ENCODE peak calls at places on chromosomes 12 and 14, in seven cellular contexts. J, T, B, U, N, K and R are unnamed samples. For H3K27me3, the result is how much of the 10 kb centered on the place peaks cover.

GRCh38 chr12:104643921-104644669 is 187.3 kb downstream of the CHST11 start:
- DNase-seq in T (peak), U (no peak), B (no peak), N (no peak), K (peak), J (no peak), R (no peak)

GRCh38 chr12:21336656-21337055 is 1.9 kb upstream of the SLCO1A2 start:
- DNase-seq in N (peak), J (no peak), U (no peak), T (no peak), B (no peak), K (no peak), R (no peak)

GRCh38 chr14:22291406-22291805 is 297.6 kb downstream of the DAD1 start:
- DNase-seq in K (no peak), N (no peak), B (no peak), T (no peak), J (no peak), U (no peak), R (no peak)

GRCh38 chr12:41345071-41345470 is 157.0 kb downstream of the PDZRN4 start:
- DNase-seq in K (no peak), N (no peak), J (no peak), T (no peak), B (no peak), U (no peak), R (no peak)

GRCh38 chr12:81942588-81942987 is 183.4 kb upstream of the PPFIA2 start:
- DNase-seq in N (no peak), B (no peak), U (no peak), J (no peak), K (no peak), T (peak), R (no peak)

GRCh38 chr12:19893514-19893913 is 454.2 kb downstream of the AEBP2 start:
- DNase-seq in J (no peak), T (no peak), K (no peak), B (peak), U (no peak), N (no peak), R (no peak)

GRCh38 chr12:42140901-42141300 is 3.8 kb downstream of the GXYLT1 start:
- DNase-seq in N (peak), K (no peak), B (no peak), U (no peak), T (no peak), J (no peak), R (no peak)

GRCh38 chr12:75889214-75889613 is 142.4 kb downstream of the PHLDA1 start:
- DNase-seq in U (no peak), T (no peak), K (no peak), B (no peak), N (no peak), J (no peak), R (no peak)

GRCh38 chr12:24233519-24234246 is 284.2 kb upstream of the SOX5 start:
- DNase-seq in U (no peak), B (no peak), K (no peak), J (no peak), N (no peak), T (no peak), R (no peak)

GRCh38 chr14:60250318-60251035 is 1.5 kb downstream of the PPM1A start:
- DNase-seq in K (peak), T (no peak), J (no peak), B (peak), N (peak), U (no peak), R (no peak)

GRCh38 chr14:68925373-68925772 is 53.7 kb downstream of the ACTN1 start:
- DNase-seq in K (no peak), J (no peak), N (no peak), U (no peak), T (no peak), B (no peak), R (no peak)

GRCh38 chr12:85831327-85831990 is 4.8 kb downstream of the RASSF9 start:
- DNase-seq in B (no peak), N (no peak), J (no peak), K (no peak), U (no peak), T (no peak), R (no peak)

GRCh38 chr12:82874935-82875334 is 188.2 kb downstream of the TMTC2 start:
- DNase-seq in T (no peak), K (no peak), B (no peak), J (no peak), N (no peak), U (no peak), R (no peak)

GRCh38 chr14:53356361-53357150 is 203.4 kb upstream of the DDHD1 start:
- DNase-seq in J (no peak), T (no peak), B (no peak), U (no peak), K (no peak), N (no peak), R (no peak)

GRCh38 chr14:30990766-30991165 is 34.7 kb upstream of the AP4S1 start:
- DNase-seq in N (no peak), J (no peak), U (no peak), T (no peak), K (no peak), B (no peak), R (no peak)

GRCh38 chr12:78181544-78182162 is 351.0 kb downstream of the NAV3 start:
- DNase-seq in J (no peak), B (no peak), N (peak), K (peak), U (no peak), T (no peak), R (peak)

GRCh38 chr12:16880864-16881285 is 274.9 kb upstream of the LMO3 start:
- DNase-seq in N (no peak), K (peak), B (no peak), T (no peak), U (peak), J (no peak), R (no peak)

GRCh38 chr14:36768638-36769337 is 107.1 kb downstream of the PAX9 start:
- DNase-seq in N (no peak), B (no peak), T (no peak), J (no peak), K (no peak), U (no peak), R (no peak)

GRCh38 chr14:61476105-61476736 is 154.8 kb downstream of the PRKCH start:
- DNase-seq in K (no peak), N (no peak), B (no peak), T (no peak), U (no peak), J (no peak), R (no peak)

GRCh38 chr14:51776102-51776894 is 84.1 kb upstream of the GNG2 start:
- DNase-seq in U (peak), K (peak), B (peak), N (peak), T (no peak), J (peak), R (peak)

GRCh38 chr12:117380083-117380482 is 18.7 kb upstream of the NOS1 start:
- DNase-seq in N (no peak), T (no peak), B (no peak), U (no peak), K (no peak), J (no peak), R (no peak)

GRCh38 chr12:43208627-43209026 is 343.4 kb downstream of the ADAMTS20 start:
- DNase-seq in J (no peak), B (no peak), K (no peak), U (no peak), N (peak), T (no peak), R (no peak)

GRCh38 chr12:113186666-113187325 is 1.3 kb downstream of the RITA1 start:
- DNase-seq in J (no peak), T (no peak), B (no peak), K (no peak), N (no peak), U (no peak), R (no peak)

GRCh38 chr12:21911832-21912231 is 29.4 kb downstream of the ABCC9 start:
- DNase-seq in K (no peak), B (no peak), T (no peak), U (no peak), J (no peak), N (no peak), R (no peak)

GRCh38 chr12:67943295-67943892 is 45.9 kb upstream of the IFNG-AS1 start:
- DNase-seq in B (peak), J (peak), U (peak), K (peak), T (peak), N (peak), R (peak)

GRCh38 chr14:100988411-100988900 is 84.9 kb upstream of the RTL1 start:
- DNase-seq in B (peak), N (peak), K (no peak), J (no peak), U (no peak), T (peak), R (no peak)

GRCh38 chr14:69101331-69101826 is 51.5 kb downstream of the DCAF5 start:
- DNase-seq in B (peak), N (no peak), K (peak), J (peak), U (no peak), T (no peak), R (no peak)

GRCh38 chr12:124501080-124501642 is 66.3 kb downstream of the NCOR2 start:
- DNase-seq in U (peak), B (no peak), J (no peak), T (no peak), N (no peak), K (no peak), R (no peak)

GRCh38 chr12:54750-55535 is 11.6 kb upstream of the IQSEC3 start:
- DNase-seq in J (peak), B (no peak), N (no peak), K (no peak), T (no peak), U (no peak), R (no peak)

GRCh38 chr12:75489613-75490210 is 9.2 kb downstream of the GLIPR1 start:
- DNase-seq in B (peak), J (no peak), N (no peak), U (no peak), T (no peak), K (no peak), R (no peak)

GRCh38 chr12:9273276-9273675 is 65.1 kb upstream of the PZP start:
- DNase-seq in B (no peak), J (no peak), U (no peak), N (no peak), K (no peak), T (no peak), R (no peak)

GRCh38 chr14:105029402-105029801 is 8.5 kb upstream of the CDCA4 start:
- DNase-seq in U (no peak), N (no peak), K (peak), T (no peak), B (no peak), J (no peak), R (no peak)

GRCh38 chr12:79055926-79056674 is 191.5 kb downstream of the SYT1 start:
- DNase-seq in U (no peak), T (no peak), K (no peak), B (peak), J (no peak), N (no peak), R (no peak)

GRCh38 chr12:9707864-9708808 is 24.8 kb downstream of the CLECL1 start:
- DNase-seq in B (peak), N (peak), J (peak), U (peak), T (no peak), K (peak), R (peak)

GRCh38 chr14:101373690-101374295 is 187.5 kb upstream of the DIO3 start:
- DNase-seq in J (no peak), B (no peak), T (no peak), U (no peak), N (no peak), K (no peak), R (no peak)

GRCh38 chr14:65243766-65244442 is 141.6 kb upstream of the MAX start:
- DNase-seq in B (no peak), N (peak), T (no peak), K (no peak), U (no peak), J (peak), R (no peak)

GRCh38 chr14:68191567-68192321 is 372.2 kb downstream of the RAD51B start:
- DNase-seq in T (no peak), J (no peak), N (peak), K (no peak), U (no peak), B (peak), R (no peak)

GRCh38 chr12:122834921-122835692 is at the start of gene HIP1R:
- DNase-seq in T (no peak), B (peak), U (peak), K (peak), J (peak), N (no peak), R (no peak)

GRCh38 chr12:101407438-101408345 is at the start of gene ARL1:
- DNase-seq in U (peak), K (peak), T (peak), J (peak), N (peak), B (peak), R (peak)

GRCh38 chr12:101407054-101407437 is 526 bp downstream of the ARL1 start:
- DNase-seq in B (no peak), U (no peak), T (no peak), N (peak), J (no peak), K (no peak), R (no peak)
- TF ChIP-seq YY1 in B (no peak), U (no peak), T (no peak), N (no peak), J (no peak), K (no peak), R (no peak)

DNA sequence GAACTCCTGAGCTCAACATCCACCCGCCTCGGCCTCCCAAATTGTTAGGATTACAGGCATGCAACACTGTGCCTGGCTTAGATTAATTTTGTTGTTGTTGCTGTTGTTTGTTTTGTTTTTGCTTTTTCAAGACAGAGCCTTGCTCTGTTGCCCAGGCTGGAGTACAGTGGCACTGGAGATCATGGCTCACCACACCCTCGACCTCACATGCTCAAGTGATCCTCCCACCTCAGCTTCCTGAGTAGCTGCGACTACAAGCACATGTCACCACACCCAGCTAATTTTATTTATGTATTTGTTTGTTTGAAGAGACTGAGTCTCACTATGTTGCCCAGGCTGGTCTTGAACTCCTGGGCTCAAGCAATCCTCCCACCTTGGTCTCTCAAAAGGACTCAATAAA is 26.7 kb downstream of the CRY1 start:
- DNase-seq in K (no peak), T (no peak), U (no peak), N (no peak), J (no peak), B (no peak), R (no peak)
- H3K27me3 ChIP-seq in K (under half), T (under half), U (under half), N (under half), J (under half), B (under half), R (under half)

DNA sequence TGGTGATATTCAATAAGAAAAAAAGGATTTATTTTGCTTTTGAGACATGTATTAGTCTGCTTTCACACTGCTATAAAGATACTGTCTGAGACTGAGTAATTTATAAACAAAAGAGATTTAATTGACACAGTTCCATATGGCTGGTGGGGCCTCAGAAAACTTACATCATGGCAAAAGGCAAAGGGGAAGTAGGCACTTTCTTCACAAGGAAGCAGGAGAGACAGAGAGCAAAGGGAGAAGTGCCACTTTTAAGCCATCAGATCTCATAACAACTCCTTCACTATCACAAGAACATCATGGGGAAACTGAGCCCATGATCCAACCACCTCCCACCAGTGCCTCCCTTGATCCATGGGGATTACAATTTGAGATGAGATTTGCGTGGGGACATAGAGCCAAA is 43.9 kb downstream of the BHLHE41 start:
- DNase-seq in K (no peak), J (no peak), B (no peak), U (no peak), N (no peak), T (no peak), R (no peak)
- TF ChIP-seq YY1 in K (no peak), J (no peak), B (no peak), U (no peak), N (no peak), T (no peak), R (no peak)

GRCh38 chr12:57629897-57630471 is 3.0 kb downstream of the B4GALNT1 start:
- DNase-seq in U (no peak), B (no peak), J (no peak), K (peak), T (no peak), N (no peak), R (no peak)

GRCh38 chr12:57631566-57632368 is 1.2 kb downstream of the B4GALNT1 start:
- DNase-seq in J (no peak), N (no peak), B (no peak), U (peak), T (no peak), K (peak), R (no peak)

GRCh38 chr12:57630891-57631433 is 2.0 kb downstream of the B4GALNT1 start:
- DNase-seq in K (peak), B (no peak), T (no peak), J (no peak), N (no peak), U (no peak), R (no peak)

GRCh38 chr12:57632898-57633825 is at the start of gene B4GALNT1:
- DNase-seq in U (no peak), B (peak), J (peak), T (no peak), N (no peak), K (peak), R (peak)

DNA sequence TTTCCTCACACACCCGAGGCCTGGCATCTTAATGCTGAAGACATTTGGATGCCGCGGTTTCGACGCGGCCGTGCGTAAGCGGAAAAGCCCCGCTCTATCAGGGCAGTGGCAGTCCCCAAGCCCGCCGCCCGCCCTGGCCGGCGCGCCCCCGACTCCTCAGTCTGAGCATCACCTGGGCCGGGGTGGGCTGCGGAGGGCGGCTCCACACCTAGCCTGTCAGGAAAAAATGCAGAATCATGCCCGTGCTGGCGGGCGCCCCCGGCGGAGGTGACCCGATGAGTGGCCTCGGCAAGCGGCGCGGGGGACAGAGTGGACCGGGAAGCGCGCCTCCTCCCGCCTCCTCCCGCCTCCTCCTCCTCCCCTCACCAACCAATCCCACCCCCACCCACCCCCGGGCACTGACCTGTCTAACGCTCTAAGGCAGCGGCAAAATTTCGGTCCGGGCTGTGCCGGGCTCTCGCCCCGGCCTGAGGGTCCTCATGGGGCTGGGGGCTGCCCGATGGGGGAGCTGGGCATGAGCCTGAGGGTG is 568 bp downstream of the B4GALNT1 start:
- DNase-seq in U (peak), T (no peak), J (peak), N (no peak), K (peak), B (no peak), R (no peak)
- H3K27me3 ChIP-seq in U (half or more), T (under half), J (under half), N (under half), K (under half), B (under half), R (under half)

GRCh38 chr12:12141000-12141399 is 70.3 kb downstream of the BCL2L14 start:
- DNase-seq in T (no peak), J (no peak), B (no peak), N (no peak), K (no peak), U (no peak), R (no peak)

GRCh38 chr12:12133259-12133658 is 62.5 kb downstream of the BCL2L14 start:
- DNase-seq in B (no peak), T (no peak), N (no peak), K (no peak), J (no peak), U (no peak), R (no peak)

GRCh38 chr12:12133785-12134184 is 63.0 kb downstream of the BCL2L14 start:
- DNase-seq in J (no peak), B (no peak), U (no peak), K (no peak), T (no peak), N (no peak), R (no peak)

GRCh38 chr12:12138203-12139154 is 67.7 kb downstream of the BCL2L14 start:
- DNase-seq in B (no peak), N (no peak), J (no peak), K (no peak), U (no peak), T (no peak), R (no peak)
- TF ChIP-seq YY1 in B (no peak), N (no peak), J (no peak), K (no peak), U (no peak), T (no peak), R (no peak)